ENCODE peak calls at places on chromosomes 16 and 17, in eight cellular contexts. A is K562, I is prostate gland, J is H1, R is HCT116, S is endothelial cell of umbilical vein, V is breast epithelium, U is transverse colon. Z is an unnamed sample.

GRCh38 chr16:29816694-29817441 is 916 bp downstream of the PAGR1 start:
- DNase-seq in A (peak; percentile 58), U (peak; percentile 73), V (no peak), I (peak; percentile 55), S (peak; percentile 56), R (no peak), J (peak; percentile 80), Z (peak; percentile 65)

GRCh38 chr16:57791903-57792461 is 10.3 kb downstream of the KIFC3 start:
- DNase-seq in J (no peak), U (no peak), I (no peak), S (no peak), A (no peak), V (no peak), R (no peak), Z (no peak)

GRCh38 chr17:17749025-17749772 is 67.9 kb downstream of the RAI1 start:
- DNase-seq in V (no peak), R (no peak), S (no peak), U (no peak), A (no peak), J (peak; percentile 65), I (no peak), Z (no peak)

GRCh38 chr17:60641810-60642220 is 35.8 kb upstream of the BCAS3 start:
- DNase-seq in V (no peak), A (peak; percentile 71), U (peak; percentile 70), I (peak; percentile 43), R (peak; percentile 78), J (peak; percentile 48), S (peak; percentile 87), Z (peak; percentile 63)

GRCh38 chr17:79923974-79924638 is 84.9 kb upstream of the CBX4 start:
- DNase-seq in I (no peak), A (peak; percentile 76), U (peak; percentile 82), S (peak; percentile 28), J (peak; percentile 99), R (peak; percentile 52), V (no peak), Z (peak; percentile 70)

GRCh38 chr16:73319747-73320146 is 271.8 kb upstream of the ZFHX3 start:
- DNase-seq in U (no peak), R (no peak), A (no peak), V (no peak), I (no peak), S (no peak), J (no peak), Z (no peak)

GRCh38 chr16:15836965-15837611 is 19.7 kb downstream of the MYH11 start:
- DNase-seq in A (no peak), U (no peak), V (no peak), S (no peak), R (no peak), I (no peak), J (no peak), Z (no peak)

GRCh38 chr17:59427996-59428395 is 96.5 kb downstream of the YPEL2 start:
- DNase-seq in J (no peak), V (no peak), U (no peak), I (no peak), S (peak; percentile 76), R (no peak), A (no peak), Z (no peak)

GRCh38 chr16:86625821-86626220 is 47.5 kb downstream of the FOXL1 start:
- DNase-seq in I (no peak), R (no peak), U (no peak), S (peak; percentile 51), J (no peak), V (peak; percentile 54), A (no peak), Z (no peak)

GRCh38 chr17:77327566-77328463 is 187.0 kb downstream of the SEC14L1 start:
- DNase-seq in R (no peak), I (no peak), V (peak; percentile 16), J (no peak), U (peak; percentile 36), A (no peak), S (no peak), Z (peak; percentile 22)

GRCh38 chr16:14405611-14406537 is 224.2 kb downstream of the PARN start:
- DNase-seq in I (no peak), V (peak; percentile 19), S (no peak), A (peak; percentile 94), R (no peak), U (peak; percentile 71), J (peak; percentile 100), Z (peak; percentile 33)

GRCh38 chr17:35256629-35257028 is 13.8 kb downstream of the SLFN5 start:
- DNase-seq in A (no peak), V (no peak), J (no peak), U (no peak), R (peak; percentile 24), I (no peak), S (peak; percentile 35), Z (no peak)

GRCh38 chr17:28370035-28370743 is at the start of gene VTN:
- DNase-seq in U (no peak), V (no peak), R (no peak), S (peak; percentile 16), I (no peak), J (no peak), A (peak; percentile 64), Z (peak; percentile 47)

GRCh38 chr16:74743668-74744299 is 30.8 kb downstream of the FA2H start:
- DNase-seq in J (no peak), U (peak; percentile 95), V (peak; percentile 35), A (peak; percentile 86), I (peak; percentile 88), R (peak; percentile 97), S (no peak), Z (peak; percentile 97)

GRCh38 chr17:62627904-62628603 is 584 bp downstream of the MRC2 start:
- DNase-seq in V (peak; percentile 32), S (peak; percentile 55), A (peak; percentile 76), J (no peak), U (peak; percentile 28), I (peak; percentile 23), R (no peak), Z (no peak)

GRCh38 chr16:6286176-6286575 is 1046.5 kb upstream of the RBFOX1 start:
- DNase-seq in S (no peak), I (no peak), J (peak; percentile 2), U (no peak), A (no peak), V (no peak), R (no peak), Z (no peak)

GRCh38 chr16:66261826-66262225 is 104.7 kb upstream of the CDH5 start:
- DNase-seq in V (peak; percentile 7), R (no peak), S (no peak), J (no peak), A (no peak), I (no peak), U (no peak), Z (no peak)

GRCh38 chr17:44219636-44220210 is at the start of gene UBTF:
- DNase-seq in J (peak; percentile 75), V (peak; percentile 43), U (peak; percentile 63), A (peak; percentile 80), S (peak; percentile 54), I (peak; percentile 59), R (no peak), Z (peak; percentile 62)

GRCh38 chr16:65024649-65025243 is 97.1 kb downstream of the CDH11 start:
- DNase-seq in S (peak; percentile 92), J (no peak), U (no peak), A (no peak), V (no peak), I (no peak), R (no peak), Z (no peak)

GRCh38 chr16:1420540-1421205 is at the start of gene UQCC4:
- DNase-seq in R (peak; percentile 98), V (peak; percentile 98), J (peak; percentile 99), U (peak; percentile 99), A (peak; percentile 88), I (peak; percentile 99), S (peak; percentile 99), Z (peak; percentile 99)
- TF ChIP-seq POLR2AphosphoS5 in R (peak; percentile 67), V (peak; percentile 95), J (peak; percentile 94), U (peak; percentile 85), A (peak; percentile 82), I (peak; percentile 100), S (peak; percentile 91), Z (peak; percentile 85)

GRCh38 chr17:42560246-42560645 is 1.7 kb upstream of the COASY start:
- DNase-seq in J (no peak), I (no peak), A (no peak), S (no peak), R (no peak), U (no peak), V (no peak), Z (no peak)

GRCh38 chr17:42563950-42564349 is 2.0 kb downstream of the COASY start:
- DNase-seq in S (no peak), I (no peak), A (no peak), R (no peak), V (no peak), J (no peak), U (no peak), Z (no peak)

GRCh38 chr17:42562845-42563509 is 1.0 kb downstream of the COASY start:
- DNase-seq in S (no peak), V (no peak), J (no peak), R (no peak), A (peak; percentile 50), U (no peak), I (no peak), Z (no peak)

GRCh38 chr17:42563543-42563942 is 1.6 kb downstream of the COASY start:
- DNase-seq in R (no peak), U (peak; percentile 40), S (no peak), I (no peak), J (no peak), A (no peak), V (peak; percentile 85), Z (peak; percentile 80)

GRCh38 chr17:42561908-42562844 is at the start of gene COASY:
- DNase-seq in V (peak; percentile 93), I (peak; percentile 93), U (peak; percentile 98), S (peak; percentile 97), A (peak; percentile 91), J (peak; percentile 97), R (peak; percentile 98), Z (peak; percentile 96)
- TF ChIP-seq POLR2A in V (peak; percentile 58), I (peak; percentile 25), U (peak; percentile 79), S (peak; percentile 83), A (peak; percentile 85), J (no peak), R (peak; percentile 61), Z (no peak)

DNA sequence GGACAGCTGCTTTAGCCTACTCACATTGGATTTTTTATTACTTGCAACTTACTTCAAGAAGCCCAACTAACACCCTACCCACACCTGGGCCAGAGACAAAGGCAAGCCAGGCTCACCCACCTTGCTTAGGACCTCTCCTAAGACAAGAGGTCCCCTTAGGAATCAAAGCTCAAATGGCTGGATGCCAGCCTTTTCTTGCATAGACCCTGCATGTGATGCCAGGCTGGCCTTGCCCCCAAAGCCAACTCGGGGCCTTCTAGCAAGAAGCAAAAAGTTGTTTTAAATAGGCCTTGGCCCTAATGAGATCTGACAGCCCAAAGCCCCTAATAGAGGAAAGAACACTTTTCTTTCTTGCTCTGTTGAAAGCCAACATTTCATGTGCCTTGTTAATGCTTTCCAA is 20.7 kb downstream of the GPRC5B start:
- DNase-seq in V (no peak), U (no peak), J (no peak), A (no peak), I (no peak), R (no peak), S (no peak), Z (no peak)
- H3K4me1 ChIP-seq in V (no peaks in the 10 kb centered on the region), U (no peaks in the 10 kb centered on the region), J (peaks cover 31% of the 10 kb centered on the region), A (no peaks in the 10 kb centered on the region), I (no peaks in the 10 kb centered on the region), R (no peaks in the 10 kb centered on the region), S (no peaks in the 10 kb centered on the region), Z (peaks cover 6% of the 10 kb centered on the region)

DNA sequence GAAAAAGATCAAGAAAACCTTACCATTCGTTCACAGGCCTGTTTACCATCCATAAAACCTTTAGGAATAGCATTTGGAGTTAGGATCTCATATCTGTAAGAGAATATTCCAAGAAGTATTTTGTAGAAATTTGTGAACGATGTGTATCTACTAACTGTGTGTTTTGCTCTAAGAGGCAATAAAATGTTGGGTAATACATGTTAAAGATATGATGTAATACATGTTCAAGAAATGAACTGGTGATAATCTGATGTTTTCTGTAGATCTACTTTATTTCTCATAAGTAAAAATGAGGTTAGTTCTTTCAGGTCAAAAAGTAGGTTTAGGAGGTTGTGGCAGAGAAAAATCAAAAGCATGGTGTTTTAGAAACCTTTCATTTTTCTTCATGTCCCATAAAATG is 83.2 kb downstream of the NDEL1 start:
- DNase-seq in I (no peak), A (no peak), J (no peak), U (no peak), S (no peak), R (no peak), V (no peak), Z (no peak)
- TF ChIP-seq POLR2AphosphoS5 in I (no peak), A (no peak), J (no peak), U (no peak), S (no peak), R (no peak), V (no peak), Z (no peak)